ENCODE peak calls at places on chromosomes 13 and 19, in four cellular contexts. One of them, this sample, is unnamed.

GRCh38 chr19:33394006-33394722 is 20.7 kb downstream of the CEBPG start:
- DNase-seq in breast epithelium: no peak
- DNase-seq in hepatocyte: no peak
- DNase-seq in CD8-positive, alpha-beta T cell: no peak
- DNase-seq in this sample: peak; percentile 29

GRCh38 chr13:99228737-99229691 is 28.4 kb downstream of the UBAC2 start:
- DNase-seq in breast epithelium: no peak
- DNase-seq in hepatocyte: no peak
- DNase-seq in CD8-positive, alpha-beta T cell: no peak
- DNase-seq in this sample: peak; percentile 80

GRCh38 chr13:50082426-50083283 is 67.4 kb downstream of the KCNRG start:
- DNase-seq in breast epithelium: no peak
- DNase-seq in hepatocyte: peak; percentile 94
- DNase-seq in CD8-positive, alpha-beta T cell: peak; percentile 56
- DNase-seq in this sample: no peak

GRCh38 chr13:24389506-24389905 is 80.1 kb downstream of the C1QTNF9 start:
- DNase-seq in breast epithelium: no peak
- DNase-seq in hepatocyte: no peak
- DNase-seq in CD8-positive, alpha-beta T cell: no peak
- DNase-seq in this sample: no peak

GRCh38 chr19:3054972-3055740 is 7.1 kb downstream of the TLE5 start:
- DNase-seq in breast epithelium: no peak
- DNase-seq in hepatocyte: peak; percentile 71
- DNase-seq in CD8-positive, alpha-beta T cell: no peak
- DNase-seq in this sample: no peak

GRCh38 chr13:29472317-29472961 is 123.0 kb downstream of the SLC7A1 start:
- DNase-seq in breast epithelium: no peak
- DNase-seq in hepatocyte: peak; percentile 71
- DNase-seq in CD8-positive, alpha-beta T cell: peak; percentile 16
- DNase-seq in this sample: no peak

GRCh38 chr13:37313383-37313782 is 207.9 kb upstream of the CSNK1A1L start:
- DNase-seq in breast epithelium: no peak
- DNase-seq in hepatocyte: no peak
- DNase-seq in CD8-positive, alpha-beta T cell: no peak
- DNase-seq in this sample: peak; percentile 71

GRCh38 chr13:77031869-77032268 is 4.9 kb upstream of the FBXL3 start:
- DNase-seq in breast epithelium: no peak
- DNase-seq in hepatocyte: no peak
- DNase-seq in CD8-positive, alpha-beta T cell: no peak
- DNase-seq in this sample: no peak

GRCh38 chr13:41562083-41562482 is 104.7 kb downstream of the RGCC start:
- DNase-seq in breast epithelium: no peak
- DNase-seq in hepatocyte: peak; percentile 68
- DNase-seq in CD8-positive, alpha-beta T cell: no peak
- DNase-seq in this sample: no peak

GRCh38 chr19:38003427-38004099 is 96.6 kb downstream of the SIPA1L3 start:
- DNase-seq in breast epithelium: peak; percentile 82
- DNase-seq in hepatocyte: peak; percentile 78
- DNase-seq in CD8-positive, alpha-beta T cell: no peak
- DNase-seq in this sample: peak; percentile 34

GRCh38 chr13:108003626-108004025 is 211.7 kb downstream of the LIG4 start:
- DNase-seq in breast epithelium: no peak
- DNase-seq in hepatocyte: no peak
- DNase-seq in CD8-positive, alpha-beta T cell: no peak
- DNase-seq in this sample: no peak

GRCh38 chr19:43759515-43759914 is 4.8 kb upstream of the SMG9 start:
- DNase-seq in breast epithelium: no peak
- DNase-seq in hepatocyte: no peak
- DNase-seq in CD8-positive, alpha-beta T cell: no peak
- DNase-seq in this sample: no peak

GRCh38 chr13:64154514-64154913 is 2738.9 kb upstream of the PCDH20 start:
- DNase-seq in breast epithelium: no peak
- DNase-seq in hepatocyte: no peak
- DNase-seq in CD8-positive, alpha-beta T cell: no peak
- DNase-seq in this sample: no peak

GRCh38 chr13:80363890-80364503 is 23.1 kb upstream of the SPRY2 start:
- DNase-seq in breast epithelium: no peak
- DNase-seq in hepatocyte: peak; percentile 47
- DNase-seq in CD8-positive, alpha-beta T cell: no peak
- DNase-seq in this sample: no peak

GRCh38 chr13:33927315-33927714 is 109.4 kb downstream of the RFC3 start:
- DNase-seq in breast epithelium: no peak
- DNase-seq in hepatocyte: peak; percentile 11
- DNase-seq in CD8-positive, alpha-beta T cell: no peak
- DNase-seq in this sample: peak; percentile 17

GRCh38 chr19:19670070-19670551 is 1.5 kb downstream of the ZNF101 start:
- DNase-seq in breast epithelium: no peak
- DNase-seq in hepatocyte: no peak
- DNase-seq in CD8-positive, alpha-beta T cell: no peak
- DNase-seq in this sample: no peak

GRCh38 chr19:14580623-14581237 is 2.2 kb upstream of the CLEC17A start:
- DNase-seq in breast epithelium: no peak
- DNase-seq in hepatocyte: no peak
- DNase-seq in CD8-positive, alpha-beta T cell: no peak
- DNase-seq in this sample: no peak

GRCh38 chr19:58007285-58007684 is 4.7 kb upstream of the ZNF606 start:
- DNase-seq in breast epithelium: no peak
- DNase-seq in hepatocyte: no peak
- DNase-seq in CD8-positive, alpha-beta T cell: no peak
- DNase-seq in this sample: no peak

GRCh38 chr13:76600086-76600485 is 286.1 kb downstream of the KCTD12 start:
- DNase-seq in breast epithelium: no peak
- DNase-seq in hepatocyte: no peak
- DNase-seq in CD8-positive, alpha-beta T cell: no peak
- DNase-seq in this sample: no peak

GRCh38 chr13:19172007-19172646 is 9.5 kb downstream of the TUBA3C start:
- DNase-seq in breast epithelium: no peak
- DNase-seq in hepatocyte: no peak
- DNase-seq in CD8-positive, alpha-beta T cell: no peak
- DNase-seq in this sample: no peak

GRCh38 chr13:74036373-74036772 is 97.8 kb downstream of the KLF12 start:
- DNase-seq in breast epithelium: peak; percentile 65
- DNase-seq in hepatocyte: peak; percentile 40
- DNase-seq in CD8-positive, alpha-beta T cell: no peak
- DNase-seq in this sample: no peak

GRCh38 chr13:80086304-80086721 is 254.6 kb downstream of the SPRY2 start:
- DNase-seq in breast epithelium: no peak
- DNase-seq in hepatocyte: peak; percentile 32
- DNase-seq in CD8-positive, alpha-beta T cell: no peak
- DNase-seq in this sample: no peak

GRCh38 chr13:100387416-100387815 is 201.2 kb downstream of the GGACT start:
- DNase-seq in breast epithelium: no peak
- DNase-seq in hepatocyte: no peak
- DNase-seq in CD8-positive, alpha-beta T cell: no peak
- DNase-seq in this sample: no peak

GRCh38 chr19:16290692-16291091 is 33.9 kb upstream of the KLF2 start:
- DNase-seq in breast epithelium: no peak
- DNase-seq in hepatocyte: no peak
- DNase-seq in CD8-positive, alpha-beta T cell: no peak
- DNase-seq in this sample: no peak

GRCh38 chr13:62512194-62513141 is 1096.8 kb upstream of the PCDH20 start:
- DNase-seq in breast epithelium: peak; percentile 20
- DNase-seq in hepatocyte: peak; percentile 53
- DNase-seq in CD8-positive, alpha-beta T cell: no peak
- DNase-seq in this sample: no peak

GRCh38 chr13:113049981-113050380 is 55.6 kb upstream of the F7 start:
- DNase-seq in breast epithelium: no peak
- DNase-seq in hepatocyte: no peak
- DNase-seq in CD8-positive, alpha-beta T cell: no peak
- DNase-seq in this sample: no peak

GRCh38 chr19:57655443-57655842 is 13.3 kb upstream of the ZSCAN4 start:
- DNase-seq in breast epithelium: no peak
- DNase-seq in hepatocyte: peak; percentile 9
- DNase-seq in CD8-positive, alpha-beta T cell: no peak
- DNase-seq in this sample: no peak

GRCh38 chr13:30807392-30807791 is 72.0 kb downstream of the ALOX5AP start:
- DNase-seq in breast epithelium: no peak
- DNase-seq in hepatocyte: no peak
- DNase-seq in CD8-positive, alpha-beta T cell: no peak
- DNase-seq in this sample: no peak

GRCh38 chr19:46602392-46603194 is 1.5 kb downstream of the CALM3 start:
- DNase-seq in breast epithelium: no peak
- DNase-seq in hepatocyte: peak; percentile 25
- DNase-seq in CD8-positive, alpha-beta T cell: no peak
- DNase-seq in this sample: no peak

GRCh38 chr19:38917516-38917915 is 5.5 kb upstream of the CCER2 start:
- DNase-seq in breast epithelium: no peak
- DNase-seq in hepatocyte: no peak
- DNase-seq in CD8-positive, alpha-beta T cell: no peak
- DNase-seq in this sample: no peak

GRCh38 chr19:11560404-11560988 is 1.5 kb upstream of the ELOF1 start:
- DNase-seq in breast epithelium: no peak
- DNase-seq in hepatocyte: peak; percentile 81
- DNase-seq in CD8-positive, alpha-beta T cell: peak; percentile 16
- DNase-seq in this sample: no peak
- TF ChIP-seq CTCF in breast epithelium: peak; percentile 18
- TF ChIP-seq CTCF in hepatocyte: peak; percentile 51
- TF ChIP-seq CTCF in CD8-positive, alpha-beta T cell: peak; percentile 95
- TF ChIP-seq CTCF in this sample: peak; percentile 57

GRCh38 chr19:35031072-35031881 is 1.0 kb downstream of the SCN1B start:
- DNase-seq in breast epithelium: no peak
- DNase-seq in hepatocyte: no peak
- DNase-seq in CD8-positive, alpha-beta T cell: no peak
- DNase-seq in this sample: no peak
- H3K4me3 ChIP-seq in breast epithelium: peak overlapping the region; percentile 87
- H3K4me3 ChIP-seq in hepatocyte: no peak overlapping the region
- H3K4me3 ChIP-seq in CD8-positive, alpha-beta T cell: no peak overlapping the region
- H3K4me3 ChIP-seq in this sample: peak overlapping the region; percentile 60

DNA sequence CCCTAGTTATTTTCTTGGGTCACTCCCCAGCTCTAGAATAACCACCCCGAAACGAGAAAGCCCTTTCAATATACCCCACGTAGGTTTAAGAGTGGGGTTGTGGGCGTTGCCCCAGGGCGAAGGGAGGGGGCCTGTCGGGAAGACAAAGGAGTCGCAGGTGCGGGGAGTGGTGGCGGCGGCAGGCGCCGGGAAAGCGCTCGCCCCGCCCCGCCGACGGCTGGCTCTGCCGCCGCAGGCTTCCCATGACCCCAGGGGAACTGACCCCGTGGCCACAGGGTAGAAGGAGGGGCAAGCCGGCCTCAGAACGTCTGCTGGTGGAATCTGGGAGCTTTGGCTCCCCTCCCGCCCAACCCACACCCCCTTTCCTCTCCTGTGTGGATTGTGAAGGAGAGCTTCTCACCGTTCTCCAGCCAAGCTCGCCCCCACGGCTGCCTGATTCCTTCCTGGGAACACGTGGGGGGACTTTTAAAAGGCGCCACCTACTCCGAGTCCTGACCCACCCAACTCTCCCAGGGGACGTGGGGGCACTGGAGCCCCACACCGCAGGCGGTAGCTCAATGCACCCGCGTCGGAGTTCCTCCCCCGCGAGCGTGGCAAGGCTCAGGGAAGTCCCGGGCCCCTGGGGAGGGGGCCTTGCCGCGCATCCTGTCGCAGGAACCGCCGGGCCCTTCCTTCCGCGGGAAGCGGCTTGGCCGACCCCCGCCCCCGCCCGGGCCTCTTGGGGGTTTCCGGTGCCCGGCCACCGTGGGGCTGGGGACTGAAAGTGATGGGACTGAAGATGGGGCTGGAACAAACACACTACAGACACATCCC is 5.5 kb downstream of the IER2 start:
- DNase-seq in breast epithelium: peak; percentile 82
- DNase-seq in hepatocyte: peak; percentile 92
- DNase-seq in CD8-positive, alpha-beta T cell: peak; percentile 69
- DNase-seq in this sample: no peak
- TF ChIP-seq CTCF in breast epithelium: no peak
- TF ChIP-seq CTCF in hepatocyte: no peak
- TF ChIP-seq CTCF in CD8-positive, alpha-beta T cell: no peak
- TF ChIP-seq CTCF in this sample: no peak

GRCh38 chr19:1451916-1452801 is 2.2 kb downstream of the APC2 start:
- DNase-seq in breast epithelium: no peak
- DNase-seq in hepatocyte: no peak
- DNase-seq in CD8-positive, alpha-beta T cell: no peak
- DNase-seq in this sample: no peak

GRCh38 chr19:1447565-1447903 is 2.4 kb upstream of the APC2 start:
- DNase-seq in breast epithelium: no peak
- DNase-seq in hepatocyte: no peak
- DNase-seq in CD8-positive, alpha-beta T cell: no peak
- DNase-seq in this sample: no peak

GRCh38 chr19:1450735-1451669 is 1.1 kb downstream of the APC2 start:
- DNase-seq in breast epithelium: no peak
- DNase-seq in hepatocyte: no peak
- DNase-seq in CD8-positive, alpha-beta T cell: no peak
- DNase-seq in this sample: no peak

GRCh38 chr19:1447944-1448343 is 2.0 kb upstream of the APC2 start:
- DNase-seq in breast epithelium: no peak
- DNase-seq in hepatocyte: no peak
- DNase-seq in CD8-positive, alpha-beta T cell: no peak
- DNase-seq in this sample: no peak

DNA sequence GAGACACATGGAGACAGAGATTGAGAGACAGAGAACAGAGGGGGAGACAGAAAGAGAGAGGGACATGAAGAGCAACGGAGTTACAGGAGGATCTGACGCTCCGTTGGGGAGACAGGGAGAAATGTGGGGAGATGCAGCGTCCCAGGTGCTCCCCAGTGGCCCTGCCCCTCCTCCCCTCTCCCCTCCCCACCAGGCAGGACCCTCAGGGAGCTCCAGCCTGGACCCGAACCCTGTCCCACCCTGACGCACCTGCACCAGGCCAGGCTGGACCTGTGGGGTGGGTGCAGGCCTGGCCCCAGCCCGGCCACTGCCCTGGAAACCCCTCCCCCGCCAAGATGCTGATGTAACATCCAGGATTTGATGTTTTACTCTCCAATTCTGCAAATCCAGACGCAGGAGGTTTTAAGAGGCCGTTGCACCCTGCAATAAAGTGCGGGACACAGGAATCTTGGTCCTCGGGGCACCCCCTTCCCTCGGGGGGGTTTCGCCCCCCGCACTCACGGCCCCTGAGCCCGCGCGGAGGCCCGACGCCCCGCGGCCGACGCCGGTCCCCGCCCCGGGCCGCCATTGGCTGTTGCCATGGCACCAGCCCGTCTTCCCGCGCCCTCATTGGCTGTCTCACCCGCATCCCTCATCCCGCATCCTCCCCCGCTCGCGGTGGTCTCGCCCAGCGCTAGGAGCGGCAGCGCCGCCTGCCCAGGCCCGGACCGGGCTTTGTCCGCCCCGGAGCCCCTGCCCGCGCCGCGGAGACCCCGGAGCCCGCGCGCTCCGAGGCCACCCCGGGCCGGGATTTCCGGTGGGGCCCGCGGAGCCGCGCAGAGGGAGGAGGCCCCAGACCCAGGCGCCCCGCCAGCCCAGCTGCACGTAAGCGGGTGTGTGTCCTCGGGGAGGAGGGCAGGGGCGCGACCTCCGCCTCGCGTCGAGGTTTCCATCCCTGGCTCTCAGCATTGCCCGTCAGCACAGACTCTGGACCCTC is at the start of gene APC2:
- DNase-seq in breast epithelium: no peak
- DNase-seq in hepatocyte: peak; percentile 49
- DNase-seq in CD8-positive, alpha-beta T cell: no peak
- DNase-seq in this sample: no peak
- H3K4me3 ChIP-seq in breast epithelium: no peak within 1 kb of the TSS
- H3K4me3 ChIP-seq in hepatocyte: no peak within 1 kb of the TSS
- H3K4me3 ChIP-seq in CD8-positive, alpha-beta T cell: no peak within 1 kb of the TSS
- H3K4me3 ChIP-seq in this sample: peak within 1 kb of the TSS; percentile 46

GRCh38 chr13:44470623-44471562 is 97.3 kb downstream of the SERP2 start:
- DNase-seq in breast epithelium: no peak
- DNase-seq in hepatocyte: peak; percentile 41
- DNase-seq in CD8-positive, alpha-beta T cell: no peak
- DNase-seq in this sample: no peak
- TF ChIP-seq CTCF in breast epithelium: peak; percentile 56
- TF ChIP-seq CTCF in hepatocyte: peak; percentile 72
- TF ChIP-seq CTCF in CD8-positive, alpha-beta T cell: peak; percentile 47
- TF ChIP-seq CTCF in this sample: no peak

This sample was measured in AG04449.